ENCODE peak calls at places on chromosomes 11 and 22, in seven cellular contexts. Z, H, U, A, O, L and G are unnamed samples.

GRCh38 chr11:132158091-132158490 is 787.7 kb downstream of the NTM start:
- DNase-seq in Z (peak), H (no peak), U (peak), A (no peak), O (peak), L (no peak), G (peak)

GRCh38 chr11:106172389-106172991 is 95.0 kb downstream of the AASDHPPT start:
- DNase-seq in Z (peak), H (no peak), U (peak), A (no peak), O (no peak), L (no peak), G (no peak)

GRCh38 chr11:8699903-8700302 is 17.3 kb downstream of the RPL27A start:
- DNase-seq in Z (peak), H (no peak), U (no peak), A (peak), O (no peak), L (no peak), G (peak)

GRCh38 chr11:123300874-123301695 is 106.0 kb upstream of the CLMP start:
- DNase-seq in Z (peak), H (no peak), U (no peak), A (no peak), O (peak), L (no peak), G (no peak)

GRCh38 chr11:119720311-119720710 is 8.7 kb downstream of the NECTIN1 start:
- DNase-seq in Z (no peak), H (no peak), U (no peak), A (no peak), O (no peak), L (no peak), G (no peak)

GRCh38 chr11:77141034-77141433 is 13.0 kb downstream of the MYO7A start:
- DNase-seq in Z (peak), H (no peak), U (peak), A (no peak), O (no peak), L (no peak), G (peak)

GRCh38 chr11:35980646-35981402 is 37.0 kb downstream of the LDLRAD3 start:
- DNase-seq in Z (no peak), H (no peak), U (no peak), A (no peak), O (no peak), L (no peak), G (no peak)

GRCh38 chr22:31958625-31959239 is 14.4 kb downstream of the YWHAH start:
- DNase-seq in Z (no peak), H (peak), U (no peak), A (no peak), O (peak), L (no peak), G (no peak)

GRCh38 chr11:17572359-17572690 is 25.3 kb downstream of the OTOG start:
- DNase-seq in Z (no peak), H (no peak), U (no peak), A (no peak), O (no peak), L (no peak), G (no peak)

GRCh38 chr11:45092901-45093760 is 53.3 kb upstream of the PRDM11 start:
- DNase-seq in Z (peak), H (no peak), U (no peak), A (peak), O (peak), L (no peak), G (no peak)